ENCODE peak calls at places on chromosomes 4 and X, in ten cellular contexts. L is right cardiac atrium; J is endodermal cell; D is naive thymus-derived CD4-positive, alpha-beta T cell; A is H7; I is adipocyte; H is skeletal muscle cell; C is GM12865; F is BE2C; P is HFF-Myc. N is an unnamed sample.

GRCh38 chr4:1933700-1934099 is 62.5 kb downstream of the NSD2 start:
- DNase-seq in A (no peak), D (no peak), L (no peak), F (no peak), J (no peak), C (no peak), I (no peak), P (no peak), H (no peak), N (no peak)

GRCh38 chrX:155767101-155767878 is 113.9 kb upstream of the VAMP7 start:
- DNase-seq in C (no peak), A (peak; percentile 62), D (peak; percentile 8), I (peak; percentile 86), H (peak; percentile 49), L (peak; percentile 61), J (peak; percentile 83), F (no peak), P (peak; percentile 21), N (peak; percentile 68)

GRCh38 chr4:62301500-62301899 is 1101.4 kb downstream of the ADGRL3 start:
- DNase-seq in C (no peak), A (no peak), P (no peak), D (no peak), L (no peak), H (no peak), J (no peak), I (no peak), F (no peak), N (no peak)

GRCh38 chrX:44071847-44072545 is 98.8 kb upstream of the NDP start:
- DNase-seq in H (peak; percentile 48), P (no peak), I (peak; percentile 28), A (no peak), L (no peak), F (no peak), D (no peak), J (no peak), C (no peak), N (peak; percentile 70)

GRCh38 chr4:187006189-187006618 is 282.5 kb upstream of the FAT1 start:
- DNase-seq in D (no peak), C (no peak), H (peak; percentile 22), F (no peak), I (peak; percentile 86), L (no peak), J (no peak), A (no peak), P (no peak), N (peak; percentile 15)

GRCh38 chr4:1345905-1346780 is 865 bp upstream of the UVSSA start:
- DNase-seq in I (peak; percentile 75), C (peak; percentile 40), A (peak; percentile 89), H (no peak), P (no peak), F (peak; percentile 78), L (peak; percentile 88), D (peak; percentile 37), J (peak; percentile 88), N (peak; percentile 69)

GRCh38 chr4:78622253-78622979 is 70.8 kb downstream of the ANXA3 start:
- DNase-seq in D (no peak), F (no peak), C (no peak), L (no peak), J (peak; percentile 65), A (no peak), H (no peak), P (peak; percentile 19), I (peak; percentile 55), N (peak; percentile 66)

GRCh38 chr4:163161536-163162205 is 5.0 kb downstream of the NAF1 start:
- DNase-seq in C (no peak), H (peak; percentile 58), A (no peak), F (no peak), D (no peak), P (peak; percentile 68), I (peak; percentile 63), J (no peak), L (no peak), N (peak; percentile 82)

GRCh38 chrX:115960440-115961084 is 210.0 kb upstream of the AGTR2 start:
- DNase-seq in J (peak; percentile 61), L (no peak), A (no peak), F (no peak), D (no peak), P (no peak), H (no peak), C (no peak), I (no peak), N (no peak)

DNA sequence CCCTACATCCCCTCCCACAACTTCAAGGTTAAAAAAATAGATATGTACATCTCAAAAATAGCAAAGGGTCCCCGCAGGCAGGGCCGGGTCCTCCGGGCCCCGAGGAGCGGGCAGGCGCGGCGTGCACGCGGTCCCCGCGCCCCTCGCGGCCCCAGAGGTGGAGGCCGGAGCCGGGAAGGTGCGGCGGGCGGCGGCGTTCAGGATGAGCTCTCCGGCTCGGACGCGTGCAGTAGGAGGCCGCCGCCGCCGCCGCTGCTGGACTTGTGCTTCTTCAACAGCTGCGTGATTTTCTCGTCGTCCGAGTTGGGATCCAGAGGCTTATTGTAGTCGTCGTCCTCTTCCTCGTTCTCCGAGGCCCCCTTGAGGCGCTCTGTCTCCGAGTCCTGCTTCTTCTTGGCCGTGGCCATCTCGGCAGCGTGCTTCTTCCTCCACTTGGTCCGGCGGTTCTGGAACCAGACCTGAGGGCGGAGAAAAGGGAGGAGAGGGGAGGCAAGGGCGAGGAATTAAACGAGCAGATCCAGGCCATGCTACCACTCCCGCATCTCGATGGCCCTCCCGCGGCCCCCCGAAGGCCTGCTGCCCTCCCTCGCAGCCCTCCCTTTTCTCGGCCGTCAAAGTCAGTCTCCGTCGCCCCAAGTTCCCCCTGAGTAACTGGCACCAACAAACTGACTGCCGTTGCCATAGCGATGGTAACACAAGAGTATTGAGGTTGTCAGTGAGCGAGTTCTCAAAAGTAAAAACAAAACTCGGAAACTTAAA is 5.8 kb downstream of the NKX6-1 start:
- DNase-seq in A (peak; percentile 77), H (no peak), P (no peak), C (peak; percentile 43), F (peak; percentile 56), J (peak; percentile 88), D (no peak), L (peak; percentile 61), I (peak; percentile 25), N (peak; percentile 54)
- H3K4me3 ChIP-seq in A (peak overlapping the region; percentile 28), H (peak overlapping the region; percentile 9), P (no peak overlapping the region), C (peak overlapping the region; percentile 15), F (peak overlapping the region; percentile 98), J (peak overlapping the region; percentile 61), D (no peak overlapping the region), L (peak overlapping the region; percentile 36), I (no peak overlapping the region), N (peak overlapping the region; percentile 16)

GRCh38 chrX:45191383-45191782 is 9.3 kb downstream of the DIPK2B start:
- DNase-seq in L (no peak), P (no peak), C (peak; percentile 3), H (no peak), D (no peak), A (no peak), F (no peak), I (no peak), J (no peak), N (no peak)

GRCh38 chrX:45186643-45187026 is 14.0 kb downstream of the DIPK2B start:
- DNase-seq in D (no peak), P (no peak), F (no peak), I (no peak), C (no peak), J (no peak), A (no peak), H (no peak), L (no peak), N (no peak)

GRCh38 chrX:45184211-45184610 is 16.5 kb downstream of the DIPK2B start:
- DNase-seq in D (no peak), H (no peak), I (no peak), J (no peak), F (no peak), P (no peak), L (no peak), A (no peak), C (no peak), N (no peak)

GRCh38 chrX:45191820-45192409 is 8.8 kb downstream of the DIPK2B start:
- DNase-seq in J (no peak), L (no peak), I (no peak), C (no peak), D (no peak), P (no peak), A (no peak), F (no peak), H (no peak), N (no peak)

DNA sequence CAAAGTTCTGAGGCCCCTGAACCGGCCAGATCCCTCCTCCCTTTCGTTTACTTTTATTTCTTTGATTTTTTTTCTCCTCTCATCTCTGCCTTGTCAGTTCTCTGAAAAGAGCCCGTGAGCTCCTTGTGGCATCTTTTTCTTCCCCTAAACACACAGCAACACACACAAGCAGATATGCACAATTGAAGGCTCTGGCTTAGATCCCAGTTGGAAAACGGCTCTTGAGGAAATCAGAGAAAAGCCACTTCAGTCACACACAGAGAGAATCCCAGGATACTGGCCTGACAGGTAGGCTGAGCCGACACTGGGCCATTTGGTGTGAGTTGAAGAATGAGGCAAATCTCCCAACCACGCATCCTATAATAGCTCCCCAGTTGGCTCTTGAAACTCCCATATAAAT is 12.9 kb downstream of the DIPK2B start:
- DNase-seq in P (no peak), J (no peak), I (no peak), C (no peak), F (no peak), A (no peak), H (no peak), D (no peak), L (no peak), N (peak; percentile 2)
- H3K4me3 ChIP-seq in P (peak overlapping the region; percentile 42), J (no peak overlapping the region), I (peak overlapping the region; percentile 79), C (no peak overlapping the region), F (peak overlapping the region; percentile 67), A (no peak overlapping the region), H (peak overlapping the region; percentile 49), D (peak overlapping the region; percentile 65), L (peak overlapping the region; percentile 40), N (peak overlapping the region; percentile 85)

GRCh38 chr4:86453044-86453501 is 93.2 kb upstream of the MAPK10 start:
- DNase-seq in J (no peak), F (no peak), P (no peak), A (no peak), D (no peak), H (no peak), C (no peak), I (peak; percentile 50), L (peak; percentile 79), N (no peak)
- H3K4me3 ChIP-seq in J (no peak overlapping the region), F (no peak overlapping the region), P (no peak overlapping the region), A (no peak overlapping the region), D (no peak overlapping the region), H (no peak overlapping the region), C (no peak overlapping the region), I (peak overlapping the region; percentile 77), L (peak overlapping the region; percentile 43), N (no peak overlapping the region)

GRCh38 chr4:76074468-76074867 is at the start of gene ART3:
- DNase-seq in A (no peak), H (peak; percentile 24), I (no peak), C (no peak), F (no peak), P (no peak), D (no peak), L (no peak), J (no peak), N (no peak)

GRCh38 chr4:76072760-76073159 is 1.7 kb upstream of the ART3 start:
- DNase-seq in L (no peak), D (no peak), P (no peak), A (peak; percentile 35), F (no peak), I (no peak), H (no peak), C (no peak), J (no peak), N (no peak)

GRCh38 chr4:76078033-76078613 is 3.6 kb downstream of the ART3 start:
- DNase-seq in C (no peak), D (no peak), H (peak; percentile 76), A (no peak), L (no peak), I (peak; percentile 38), F (no peak), P (no peak), J (no peak), N (no peak)

GRCh38 chr4:76074995-76075600 is 589 bp downstream of the ART3 start:
- DNase-seq in L (no peak), F (no peak), H (no peak), C (no peak), P (no peak), D (no peak), I (no peak), A (no peak), J (no peak), N (no peak)
- H3K4me3 ChIP-seq in L (peak overlapping the region; percentile 53), F (no peak overlapping the region), H (no peak overlapping the region), C (no peak overlapping the region), P (no peak overlapping the region), D (no peak overlapping the region), I (no peak overlapping the region), A (no peak overlapping the region), J (no peak overlapping the region), N (no peak overlapping the region)